ENCODE peak calls at places on chromosomes 16 and 17, in nine cellular contexts. K, H, V, D, O, Y, U, A and J are unnamed samples.

GRCh38 chr16:90020838-90021382 is 1.7 kb upstream of the DBNDD1 start:
- DNase-seq in V (peak; percentile 83), O (no peak), K (no peak), H (no peak), Y (no peak), U (no peak), A (no peak), D (no peak), J (no peak)

GRCh38 chr17:80279895-80280294 is 19.2 kb downstream of the RNF213 start:
- DNase-seq in K (peak; percentile 82), H (peak; percentile 26), O (no peak), A (no peak), Y (peak; percentile 54), D (peak; percentile 69), U (no peak), V (no peak), J (no peak)

GRCh38 chr17:30379303-30380105 is 777 bp downstream of the CPD start:
- DNase-seq in U (peak; percentile 18), H (no peak), D (no peak), Y (no peak), V (peak; percentile 47), O (no peak), A (peak; percentile 20), K (no peak), J (peak; percentile 37)

GRCh38 chr16:57815987-57816745 is 13.9 kb upstream of the KIFC3 start:
- DNase-seq in U (no peak), H (peak; percentile 97), K (peak; percentile 92), Y (peak; percentile 69), O (peak; percentile 96), D (peak; percentile 89), V (peak; percentile 88), A (peak; percentile 75), J (peak; percentile 54)

GRCh38 chr17:66281671-66282369 is 20.6 kb upstream of the PRKCA start:
- DNase-seq in A (no peak), U (no peak), Y (no peak), O (no peak), K (no peak), H (no peak), D (no peak), V (no peak), J (no peak)

GRCh38 chr17:57569021-57569420 is 176.1 kb downstream of the CCDC182 start:
- DNase-seq in U (no peak), A (no peak), Y (no peak), H (no peak), K (no peak), O (no peak), D (no peak), V (no peak), J (no peak)

GRCh38 chr16:75559564-75560372 is 3.7 kb upstream of the TMEM231 start:
- DNase-seq in H (peak; percentile 27), Y (no peak), D (peak; percentile 42), A (no peak), K (peak; percentile 72), U (no peak), V (no peak), O (no peak), J (no peak)

GRCh38 chr17:82914375-82914774 is 74.6 kb upstream of the ZNF750 start:
- DNase-seq in H (peak; percentile 7), V (no peak), Y (no peak), D (no peak), O (no peak), A (no peak), K (no peak), U (no peak), J (peak; percentile 81)

GRCh38 chr17:53150101-53150698 is 672.5 kb upstream of the KIF2B start:
- DNase-seq in Y (no peak), V (peak; percentile 9), H (peak; percentile 1), U (no peak), D (no peak), A (no peak), K (no peak), O (no peak), J (no peak)

GRCh38 chr17:11300738-11301137 is 59.7 kb downstream of the SHISA6 start:
- DNase-seq in V (no peak), K (no peak), D (no peak), Y (no peak), U (no peak), O (no peak), H (no peak), A (no peak), J (no peak)

GRCh38 chr16:54590836-54591235 is 304.2 kb upstream of the IRX3 start:
- DNase-seq in H (no peak), K (no peak), V (no peak), O (no peak), U (no peak), Y (no peak), D (no peak), A (no peak), J (no peak)

GRCh38 chr16:70589998-70590471 is 56.3 kb upstream of the IL34 start:
- DNase-seq in O (no peak), D (peak; percentile 59), Y (peak; percentile 63), H (peak; percentile 32), K (peak; percentile 49), U (no peak), V (no peak), A (no peak), J (no peak)

DNA sequence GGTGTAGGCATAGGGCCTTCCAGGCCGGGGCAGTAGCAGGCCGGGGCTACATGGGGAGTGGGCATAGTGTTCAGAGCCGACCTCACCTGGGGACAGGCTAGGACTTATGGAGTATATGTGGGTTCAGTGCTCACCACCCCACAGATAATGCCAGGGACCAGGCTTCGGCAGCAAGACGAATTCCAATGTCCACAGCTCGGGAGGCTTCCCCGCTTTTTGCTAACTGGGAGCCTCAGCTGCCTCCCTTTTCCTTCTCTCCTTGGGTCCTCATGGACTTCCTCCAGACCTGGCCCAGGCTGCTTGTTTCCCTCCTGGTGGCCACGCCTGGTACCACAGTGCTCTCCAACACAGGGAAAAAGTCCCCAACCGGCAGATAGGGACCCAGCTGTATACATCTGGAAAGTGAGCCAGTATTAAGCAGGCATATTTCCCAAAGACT is 20.1 kb upstream of the SLC46A1 start:
- DNase-seq in H (no peak), V (peak; percentile 19), Y (no peak), D (no peak), O (no peak), U (peak; percentile 65), K (no peak), A (no peak), J (no peak)
- TF ChIP-seq CTCF in H (peak; percentile 51), V (peak; percentile 50), Y (peak; percentile 52), D (peak; percentile 18), O (peak; percentile 13), U (peak; percentile 66), K (peak; percentile 67), A (no peak), J (no peak)

GRCh38 chr17:49455226-49455968 is 39.7 kb upstream of the NGFR start:
- DNase-seq in Y (no peak), A (no peak), U (no peak), O (no peak), H (no peak), V (no peak), K (no peak), D (no peak), J (no peak)
- TF ChIP-seq CTCF in Y (no peak), A (no peak), U (no peak), O (no peak), H (no peak), V (no peak), K (no peak), D (no peak), J (no peak)

GRCh38 chr16:27498020-27498419 is 51.7 kb downstream of the GTF3C1 start:
- DNase-seq in D (no peak), Y (no peak), U (no peak), O (no peak), H (no peak), A (no peak), V (no peak), K (no peak), J (no peak)
- TF ChIP-seq CTCF in D (no peak), Y (no peak), U (no peak), O (no peak), H (no peak), A (no peak), V (no peak), K (no peak), J (no peak)

GRCh38 chr16:4293822-4294457 is 21.1 kb upstream of the TFAP4 start:
- DNase-seq in D (no peak), A (no peak), K (peak; percentile 76), O (peak; percentile 86), V (no peak), H (peak; percentile 40), Y (peak; percentile 72), U (peak; percentile 58), J (no peak)
- TF ChIP-seq CTCF in D (no peak), A (no peak), K (no peak), O (no peak), V (no peak), H (no peak), Y (no peak), U (no peak), J (no peak)

GRCh38 chr17:65220732-65221131 is 83.6 kb downstream of the RGS9 start:
- DNase-seq in A (no peak), U (no peak), Y (no peak), O (no peak), V (no peak), H (peak; percentile 20), D (no peak), K (no peak), J (no peak)

GRCh38 chr17:65219707-65220106 is 82.5 kb downstream of the RGS9 start:
- DNase-seq in V (no peak), Y (no peak), O (no peak), H (no peak), A (no peak), K (no peak), D (no peak), U (no peak), J (no peak)

GRCh38 chr17:65218261-65218660 is 81.1 kb downstream of the RGS9 start:
- DNase-seq in A (no peak), H (no peak), D (no peak), K (no peak), O (no peak), V (no peak), Y (no peak), U (no peak), J (no peak)

GRCh38 chr17:65222216-65222738 is 85.1 kb downstream of the RGS9 start:
- DNase-seq in Y (no peak), U (no peak), A (no peak), H (peak; percentile 19), V (no peak), K (no peak), O (no peak), D (no peak), J (no peak)

GRCh38 chr17:65219124-65219523 is 82.0 kb downstream of the RGS9 start:
- DNase-seq in V (peak; percentile 18), O (no peak), U (no peak), K (no peak), Y (no peak), D (no peak), H (no peak), A (no peak), J (no peak)
- TF ChIP-seq CTCF in V (peak; percentile 43), O (no peak), U (no peak), K (peak; percentile 52), Y (no peak), D (no peak), H (peak; percentile 38), A (no peak), J (no peak)

GRCh38 chr17:37432671-37433070 is 26.0 kb downstream of the TADA2A start:
- DNase-seq in O (no peak), H (no peak), A (no peak), D (no peak), K (no peak), U (no peak), V (no peak), Y (no peak), J (no peak)

GRCh38 chr17:37440424-37440823 is 33.7 kb downstream of the TADA2A start:
- DNase-seq in O (no peak), D (no peak), A (no peak), H (no peak), U (no peak), Y (no peak), V (no peak), K (no peak), J (no peak)

GRCh38 chr17:37438141-37438540 is 31.5 kb downstream of the TADA2A start:
- DNase-seq in H (peak; percentile 21), A (no peak), Y (no peak), V (no peak), D (no peak), U (no peak), K (no peak), O (no peak), J (no peak)
- TF ChIP-seq CTCF in H (peak; percentile 33), A (no peak), Y (peak; percentile 16), V (no peak), D (no peak), U (peak; percentile 24), K (peak; percentile 39), O (no peak), J (no peak)